ENCODE peak calls at places on chromosomes 2 and 18, in eight cellular contexts. One of them, this sample, is unnamed.
A peak's percentile ranks its signal among the peaks of the same experiment; 100 is the strongest.

GRCh38 chr2:231604101-231604684 is 11.5 kb downstream of the TEX44 start:
- DNase-seq in kidney: peak; percentile 91
- DNase-seq in cardiac muscle cell: no peak
- DNase-seq in psoas muscle: peak; percentile 50
- DNase-seq in fibroblast of pulmonary artery: no peak
- DNase-seq in IMR-90: no peak
- DNase-seq in foreskin fibroblast: no peak
- DNase-seq in upper lobe of left lung: peak; percentile 86
- DNase-seq in this sample: no peak

GRCh38 chr2:74290466-74291216 is 52.6 kb downstream of the SLC4A5 start:
- DNase-seq in kidney: no peak
- DNase-seq in foreskin fibroblast: no peak
- DNase-seq in fibroblast of pulmonary artery: no peak
- DNase-seq in cardiac muscle cell: no peak
- DNase-seq in psoas muscle: no peak
- DNase-seq in upper lobe of left lung: no peak
- DNase-seq in IMR-90: no peak
- DNase-seq in this sample: peak; percentile 72

GRCh38 chr18:35755369-35755768 is 173.8 kb downstream of the GALNT1 start:
- DNase-seq in kidney: no peak
- DNase-seq in cardiac muscle cell: no peak
- DNase-seq in foreskin fibroblast: no peak
- DNase-seq in upper lobe of left lung: no peak
- DNase-seq in fibroblast of pulmonary artery: no peak
- DNase-seq in IMR-90: no peak
- DNase-seq in psoas muscle: no peak
- DNase-seq in this sample: no peak

GRCh38 chr18:36284268-36284667 is 13.2 kb upstream of the FHOD3 start:
- DNase-seq in fibroblast of pulmonary artery: no peak
- DNase-seq in upper lobe of left lung: no peak
- DNase-seq in kidney: no peak
- DNase-seq in IMR-90: no peak
- DNase-seq in foreskin fibroblast: no peak
- DNase-seq in cardiac muscle cell: no peak
- DNase-seq in psoas muscle: no peak
- DNase-seq in this sample: no peak

GRCh38 chr2:12484536-12485115 is 232.1 kb upstream of the TRIB2 start:
- DNase-seq in IMR-90: peak; percentile 57
- DNase-seq in upper lobe of left lung: no peak
- DNase-seq in psoas muscle: no peak
- DNase-seq in foreskin fibroblast: peak; percentile 58
- DNase-seq in kidney: no peak
- DNase-seq in cardiac muscle cell: no peak
- DNase-seq in fibroblast of pulmonary artery: no peak
- DNase-seq in this sample: no peak

GRCh38 chr2:232892843-232893242 is 22.8 kb downstream of the SNORC start:
- DNase-seq in upper lobe of left lung: no peak
- DNase-seq in IMR-90: no peak
- DNase-seq in kidney: no peak
- DNase-seq in foreskin fibroblast: no peak
- DNase-seq in fibroblast of pulmonary artery: no peak
- DNase-seq in psoas muscle: peak; percentile 7
- DNase-seq in cardiac muscle cell: no peak
- DNase-seq in this sample: no peak

GRCh38 chr2:16958266-16958665 is 292.6 kb upstream of the CYRIA start:
- DNase-seq in psoas muscle: no peak
- DNase-seq in fibroblast of pulmonary artery: no peak
- DNase-seq in IMR-90: no peak
- DNase-seq in upper lobe of left lung: no peak
- DNase-seq in kidney: no peak
- DNase-seq in cardiac muscle cell: no peak
- DNase-seq in foreskin fibroblast: no peak
- DNase-seq in this sample: no peak

GRCh38 chr2:31337860-31338259 is 76.7 kb downstream of the XDH start:
- DNase-seq in IMR-90: peak; percentile 94
- DNase-seq in kidney: no peak
- DNase-seq in fibroblast of pulmonary artery: peak; percentile 74
- DNase-seq in cardiac muscle cell: peak; percentile 57
- DNase-seq in foreskin fibroblast: peak; percentile 86
- DNase-seq in psoas muscle: no peak
- DNase-seq in upper lobe of left lung: no peak
- DNase-seq in this sample: no peak

GRCh38 chr2:128777091-128778045 is 458.7 kb upstream of the HS6ST1 start:
- DNase-seq in cardiac muscle cell: no peak
- DNase-seq in kidney: no peak
- DNase-seq in upper lobe of left lung: peak; percentile 35
- DNase-seq in foreskin fibroblast: no peak
- DNase-seq in IMR-90: no peak
- DNase-seq in psoas muscle: no peak
- DNase-seq in fibroblast of pulmonary artery: no peak
- DNase-seq in this sample: no peak

GRCh38 chr18:2213905-2214304 is 357.4 kb downstream of the METTL4 start:
- DNase-seq in IMR-90: no peak
- DNase-seq in cardiac muscle cell: no peak
- DNase-seq in psoas muscle: no peak
- DNase-seq in upper lobe of left lung: no peak
- DNase-seq in kidney: no peak
- DNase-seq in fibroblast of pulmonary artery: no peak
- DNase-seq in foreskin fibroblast: no peak
- DNase-seq in this sample: no peak

GRCh38 chr2:12759248-12759647 is 42.5 kb downstream of the TRIB2 start:
- DNase-seq in IMR-90: peak; percentile 91
- DNase-seq in foreskin fibroblast: peak; percentile 91
- DNase-seq in kidney: no peak
- DNase-seq in fibroblast of pulmonary artery: peak; percentile 69
- DNase-seq in cardiac muscle cell: peak; percentile 86
- DNase-seq in upper lobe of left lung: no peak
- DNase-seq in psoas muscle: no peak
- DNase-seq in this sample: no peak

GRCh38 chr2:238261718-238262375 is 22.0 kb upstream of the HES6 start:
- DNase-seq in cardiac muscle cell: no peak
- DNase-seq in IMR-90: no peak
- DNase-seq in kidney: peak; percentile 54
- DNase-seq in psoas muscle: peak; percentile 4
- DNase-seq in upper lobe of left lung: no peak
- DNase-seq in fibroblast of pulmonary artery: no peak
- DNase-seq in foreskin fibroblast: no peak
- DNase-seq in this sample: no peak

GRCh38 chr2:43312751-43313641 is 86.6 kb upstream of the ZFP36L2 start:
- DNase-seq in IMR-90: peak; percentile 88
- DNase-seq in upper lobe of left lung: no peak
- DNase-seq in foreskin fibroblast: peak; percentile 78
- DNase-seq in psoas muscle: no peak
- DNase-seq in fibroblast of pulmonary artery: no peak
- DNase-seq in cardiac muscle cell: no peak
- DNase-seq in kidney: peak; percentile 80
- DNase-seq in this sample: no peak

GRCh38 chr2:196499686-196500085 is 139.8 kb upstream of the CCDC150 start:
- DNase-seq in IMR-90: no peak
- DNase-seq in cardiac muscle cell: no peak
- DNase-seq in psoas muscle: no peak
- DNase-seq in upper lobe of left lung: no peak
- DNase-seq in foreskin fibroblast: no peak
- DNase-seq in kidney: no peak
- DNase-seq in fibroblast of pulmonary artery: no peak
- DNase-seq in this sample: no peak

GRCh38 chr2:287471-287885 is 413 bp downstream of the ALKAL2 start:
- DNase-seq in IMR-90: peak; percentile 29
- DNase-seq in fibroblast of pulmonary artery: peak; percentile 45
- DNase-seq in kidney: peak; percentile 70
- DNase-seq in psoas muscle: peak; percentile 22
- DNase-seq in upper lobe of left lung: peak; percentile 88
- DNase-seq in cardiac muscle cell: peak; percentile 52
- DNase-seq in foreskin fibroblast: no peak
- DNase-seq in this sample: no peak

GRCh38 chr2:54653572-54654204 is 69.8 kb upstream of the EML6 start:
- DNase-seq in fibroblast of pulmonary artery: no peak
- DNase-seq in foreskin fibroblast: no peak
- DNase-seq in kidney: no peak
- DNase-seq in IMR-90: no peak
- DNase-seq in psoas muscle: peak; percentile 31
- DNase-seq in upper lobe of left lung: peak; percentile 60
- DNase-seq in cardiac muscle cell: no peak
- DNase-seq in this sample: no peak

GRCh38 chr18:9951022-9951859 is 37.4 kb downstream of the VAPA start:
- DNase-seq in foreskin fibroblast: peak; percentile 52
- DNase-seq in IMR-90: peak; percentile 79
- DNase-seq in kidney: no peak
- DNase-seq in fibroblast of pulmonary artery: peak; percentile 81
- DNase-seq in upper lobe of left lung: no peak
- DNase-seq in cardiac muscle cell: peak; percentile 80
- DNase-seq in psoas muscle: no peak
- DNase-seq in this sample: no peak

GRCh38 chr18:79853303-79853992 is 55.7 kb downstream of the KCNG2 start:
- DNase-seq in foreskin fibroblast: no peak
- DNase-seq in upper lobe of left lung: peak; percentile 83
- DNase-seq in psoas muscle: no peak
- DNase-seq in IMR-90: no peak
- DNase-seq in kidney: no peak
- DNase-seq in fibroblast of pulmonary artery: no peak
- DNase-seq in cardiac muscle cell: no peak
- DNase-seq in this sample: no peak

GRCh38 chr2:37418956-37419355 is 74.5 kb downstream of the QPCT start:
- DNase-seq in kidney: no peak
- DNase-seq in IMR-90: peak; percentile 58
- DNase-seq in fibroblast of pulmonary artery: no peak
- DNase-seq in upper lobe of left lung: no peak
- DNase-seq in psoas muscle: no peak
- DNase-seq in foreskin fibroblast: no peak
- DNase-seq in cardiac muscle cell: no peak
- DNase-seq in this sample: no peak

GRCh38 chr2:42794271-42795046 is 2.1 kb upstream of the HAAO start:
- DNase-seq in cardiac muscle cell: peak; percentile 47
- DNase-seq in fibroblast of pulmonary artery: peak; percentile 38
- DNase-seq in IMR-90: no peak
- DNase-seq in foreskin fibroblast: peak; percentile 18
- DNase-seq in kidney: no peak
- DNase-seq in psoas muscle: no peak
- DNase-seq in upper lobe of left lung: no peak
- DNase-seq in this sample: no peak

GRCh38 chr2:135980450-135981080 is 4.9 kb downstream of the DARS1 start:
- DNase-seq in kidney: no peak
- DNase-seq in cardiac muscle cell: no peak
- DNase-seq in psoas muscle: no peak
- DNase-seq in IMR-90: no peak
- DNase-seq in upper lobe of left lung: no peak
- DNase-seq in fibroblast of pulmonary artery: no peak
- DNase-seq in foreskin fibroblast: no peak
- DNase-seq in this sample: no peak

GRCh38 chr2:15971831-15972522 is 31.6 kb downstream of the MYCN start:
- DNase-seq in kidney: no peak
- DNase-seq in IMR-90: no peak
- DNase-seq in foreskin fibroblast: no peak
- DNase-seq in fibroblast of pulmonary artery: no peak
- DNase-seq in upper lobe of left lung: no peak
- DNase-seq in psoas muscle: no peak
- DNase-seq in cardiac muscle cell: no peak
- DNase-seq in this sample: no peak

GRCh38 chr2:206442516-206442853 is 847 bp upstream of the ADAM23 start:
- DNase-seq in cardiac muscle cell: no peak
- DNase-seq in fibroblast of pulmonary artery: no peak
- DNase-seq in IMR-90: no peak
- DNase-seq in psoas muscle: no peak
- DNase-seq in upper lobe of left lung: no peak
- DNase-seq in foreskin fibroblast: no peak
- DNase-seq in kidney: no peak
- DNase-seq in this sample: no peak
- H3K4me3 ChIP-seq in cardiac muscle cell: peak overlapping the region; percentile 82
- H3K4me3 ChIP-seq in fibroblast of pulmonary artery: peak overlapping the region; percentile 48
- H3K4me3 ChIP-seq in IMR-90: peak overlapping the region; percentile 79
- H3K4me3 ChIP-seq in psoas muscle: peak overlapping the region; percentile 79
- H3K4me3 ChIP-seq in upper lobe of left lung: no peak overlapping the region
- H3K4me3 ChIP-seq in foreskin fibroblast: no peak overlapping the region
- H3K4me3 ChIP-seq in kidney: no peak overlapping the region
- H3K4me3 ChIP-seq in this sample: no peak overlapping the region

GRCh38 chr18:31506024-31506742 is 8.2 kb downstream of the DSG2 start:
- DNase-seq in foreskin fibroblast: no peak
- DNase-seq in kidney: no peak
- DNase-seq in psoas muscle: no peak
- DNase-seq in upper lobe of left lung: no peak
- DNase-seq in cardiac muscle cell: peak; percentile 55
- DNase-seq in IMR-90: peak; percentile 21
- DNase-seq in fibroblast of pulmonary artery: peak; percentile 66
- DNase-seq in this sample: no peak
- TF ChIP-seq CTCF in foreskin fibroblast: no peak
- TF ChIP-seq CTCF in kidney: peak; percentile 32
- TF ChIP-seq CTCF in psoas muscle: peak; percentile 6
- TF ChIP-seq CTCF in upper lobe of left lung: no peak
- TF ChIP-seq CTCF in cardiac muscle cell: peak; percentile 37
- TF ChIP-seq CTCF in IMR-90: peak; percentile 30
- TF ChIP-seq CTCF in fibroblast of pulmonary artery: peak; percentile 50
- TF ChIP-seq CTCF in this sample: no peak

DNA sequence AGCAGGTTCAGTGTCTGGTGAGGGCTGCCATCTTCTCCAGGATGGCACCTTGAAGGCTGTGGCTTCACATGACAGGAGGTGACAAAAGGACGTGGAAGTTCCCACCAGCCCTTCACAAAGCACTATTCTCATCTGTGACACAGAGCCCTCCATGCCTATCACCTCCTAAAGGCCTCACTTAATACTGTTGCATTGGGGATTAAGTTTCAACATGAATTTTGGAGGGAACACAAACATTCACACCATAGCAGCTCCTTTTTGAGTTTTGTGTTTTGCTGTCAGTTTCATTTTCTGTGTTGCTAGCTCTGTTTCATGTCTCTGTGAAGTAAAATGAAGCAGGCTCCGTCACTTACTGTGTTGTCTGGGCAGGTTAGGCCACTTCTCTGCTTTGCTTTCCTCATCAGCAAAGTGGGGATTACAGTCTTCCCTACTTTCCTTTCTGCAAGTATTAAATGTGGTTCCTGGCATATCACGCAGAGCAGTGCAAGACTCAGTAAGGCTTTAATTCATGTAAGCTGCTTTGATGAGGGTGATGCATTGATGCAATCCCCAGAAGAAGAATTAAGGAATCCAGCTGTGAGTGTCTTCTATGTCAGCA is 31.6 kb downstream of the LIMS1 start:
- DNase-seq in cardiac muscle cell: no peak
- DNase-seq in IMR-90: no peak
- DNase-seq in foreskin fibroblast: no peak
- DNase-seq in fibroblast of pulmonary artery: no peak
- DNase-seq in kidney: no peak
- DNase-seq in psoas muscle: no peak
- DNase-seq in upper lobe of left lung: no peak
- DNase-seq in this sample: no peak
- H3K4me3 ChIP-seq in cardiac muscle cell: no peak overlapping the region
- H3K4me3 ChIP-seq in IMR-90: no peak overlapping the region
- H3K4me3 ChIP-seq in foreskin fibroblast: no peak overlapping the region
- H3K4me3 ChIP-seq in fibroblast of pulmonary artery: no peak overlapping the region
- H3K4me3 ChIP-seq in kidney: no peak overlapping the region
- H3K4me3 ChIP-seq in psoas muscle: no peak overlapping the region
- H3K4me3 ChIP-seq in upper lobe of left lung: no peak overlapping the region
- H3K4me3 ChIP-seq in this sample: no peak overlapping the region

DNA sequence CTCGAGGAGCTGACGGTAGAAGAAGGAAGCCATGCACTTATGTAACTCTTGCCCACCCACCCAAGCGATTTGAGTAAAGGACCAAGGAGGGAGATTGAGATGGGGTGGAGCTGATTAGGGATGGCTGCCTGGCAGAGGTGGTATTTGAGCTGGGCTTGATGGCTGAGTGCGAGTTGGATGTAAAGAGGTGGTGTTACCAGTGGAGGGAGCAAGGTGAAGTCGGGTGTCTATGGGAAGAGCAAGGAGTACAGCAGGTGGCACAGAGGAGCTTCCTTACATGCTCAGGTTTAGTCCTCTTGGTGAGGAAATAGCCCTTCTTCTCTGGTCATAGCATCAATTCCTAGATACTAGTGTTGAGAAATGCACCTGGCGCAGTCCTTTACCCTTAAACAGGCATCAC is 294.2 kb upstream of the SKOR2 start:
- DNase-seq in IMR-90: no peak
- DNase-seq in kidney: no peak
- DNase-seq in psoas muscle: no peak
- DNase-seq in fibroblast of pulmonary artery: no peak
- DNase-seq in foreskin fibroblast: no peak
- DNase-seq in upper lobe of left lung: no peak
- DNase-seq in cardiac muscle cell: no peak
- DNase-seq in this sample: no peak
- TF ChIP-seq CTCF in IMR-90: no peak
- TF ChIP-seq CTCF in kidney: no peak
- TF ChIP-seq CTCF in psoas muscle: no peak
- TF ChIP-seq CTCF in fibroblast of pulmonary artery: no peak
- TF ChIP-seq CTCF in foreskin fibroblast: no peak
- TF ChIP-seq CTCF in upper lobe of left lung: no peak
- TF ChIP-seq CTCF in cardiac muscle cell: no peak
- TF ChIP-seq CTCF in this sample: no peak